ENCODE peak calls at places on chromosome 7, in six cellular contexts. U is foreskin keratinocyte; L is activated CD4-positive, alpha-beta T cell treated with anti-CD3 and anti-CD28 coated beads, Interleukin-2, amount 10 ng/mL, durations not matched to agents 24 days and 14 days; O is AG08396; F is esophagus muscularis mucosa; V is amygdala. G is an unnamed sample.

GRCh38 chr7:141418087-141418486 is 133.1 kb upstream of the AGK start:
- DNase-seq in V (no peak), O (no peak), U (no peak), F (no peak), L (no peak), G (no peak)

GRCh38 chr7:76047305-76047810 is 442 bp downstream of the STYXL1 start:
- DNase-seq in U (peak), V (no peak), O (peak), F (no peak), L (peak), G (peak)

GRCh38 chr7:15801565-15801964 is 115.1 kb upstream of the MEOX2 start:
- DNase-seq in U (peak), F (no peak), V (no peak), L (no peak), O (peak), G (peak)

GRCh38 chr7:154441811-154442210 is 389.6 kb downstream of the DPP6 start:
- DNase-seq in O (no peak), F (no peak), U (no peak), L (no peak), V (no peak), G (no peak)

GRCh38 chr7:127582361-127582760 is 3.0 kb downstream of the GCC1 start:
- DNase-seq in V (peak), U (no peak), O (no peak), L (no peak), F (no peak), G (no peak)

GRCh38 chr7:157482517-157483120 is 145.8 kb downstream of the DNAJB6 start:
- DNase-seq in F (no peak), L (no peak), V (no peak), U (no peak), O (no peak), G (no peak)

GRCh38 chr7:26293569-26294308 is 2.1 kb downstream of the SNX10 start:
- DNase-seq in O (no peak), U (no peak), F (no peak), L (peak), V (no peak), G (no peak)

GRCh38 chr7:17472939-17473338 is 174.5 kb downstream of the AHR start:
- DNase-seq in L (no peak), V (no peak), O (no peak), F (no peak), U (no peak), G (no peak)

GRCh38 chr7:46352335-46352954 is 431.4 kb upstream of the IGFBP3 start:
- DNase-seq in V (no peak), U (peak), O (peak), L (peak), F (no peak), G (peak)

GRCh38 chr7:139887895-139888518 is 58.9 kb downstream of the TBXAS1 start:
- DNase-seq in U (no peak), O (no peak), V (no peak), F (peak), L (no peak), G (no peak)

GRCh38 chr7:128948976-128949760 is 11.4 kb downstream of the IRF5 start:
- DNase-seq in F (peak), O (no peak), L (no peak), V (no peak), U (no peak), G (no peak)

GRCh38 chr7:71752171-71752935 is 620.4 kb downstream of the GALNT17 start:
- DNase-seq in O (peak), L (peak), V (no peak), U (no peak), F (peak), G (peak)

GRCh38 chr7:114554781-114555537 is 140.3 kb downstream of the FOXP2 start:
- DNase-seq in L (no peak), V (no peak), F (no peak), U (peak), O (peak), G (peak)

GRCh38 chr7:151278949-151279348 is 30.5 kb upstream of the SMARCD3 start:
- DNase-seq in U (no peak), L (no peak), F (no peak), O (no peak), V (no peak), G (no peak)